ENCODE peak calls at places on chromosome X, in seven cellular contexts. One of them, this sample, is unnamed.

GRCh38 chrX:69285881-69286545 is 120.8 kb upstream of the PJA1 start:
- DNase-seq in GM12865: peak
- DNase-seq in esophagus muscularis mucosa: no peak
- DNase-seq in activated CD4-positive, alpha-beta T cell treated with anti-CD3 and anti-CD28 coated beads for 24 hours: peak
- DNase-seq in Daoy: peak
- DNase-seq in HS-5: no peak
- DNase-seq in left cardiac atrium: peak
- DNase-seq in this sample: peak

GRCh38 chrX:51598899-51599298 is 19.8 kb downstream of the CENPVL3 start:
- DNase-seq in activated CD4-positive, alpha-beta T cell treated with anti-CD3 and anti-CD28 coated beads for 24 hours: no peak
- DNase-seq in Daoy: no peak
- DNase-seq in GM12865: no peak
- DNase-seq in esophagus muscularis mucosa: no peak
- DNase-seq in HS-5: no peak
- DNase-seq in left cardiac atrium: no peak
- DNase-seq in this sample: no peak

GRCh38 chrX:30982467-30982866 is 89.4 kb downstream of the FTHL17 start:
- DNase-seq in GM12865: no peak
- DNase-seq in HS-5: no peak
- DNase-seq in Daoy: no peak
- DNase-seq in esophagus muscularis mucosa: no peak
- DNase-seq in left cardiac atrium: no peak
- DNase-seq in activated CD4-positive, alpha-beta T cell treated with anti-CD3 and anti-CD28 coated beads for 24 hours: no peak
- DNase-seq in this sample: no peak

GRCh38 chrX:94057385-94057784 is 383.4 kb downstream of the FAM133A start:
- DNase-seq in activated CD4-positive, alpha-beta T cell treated with anti-CD3 and anti-CD28 coated beads for 24 hours: no peak
- DNase-seq in HS-5: no peak
- DNase-seq in left cardiac atrium: no peak
- DNase-seq in esophagus muscularis mucosa: no peak
- DNase-seq in GM12865: no peak
- DNase-seq in Daoy: no peak
- DNase-seq in this sample: no peak

GRCh38 chrX:65999563-66000148 is 40.2 kb downstream of the VSIG4 start:
- DNase-seq in left cardiac atrium: no peak
- DNase-seq in HS-5: no peak
- DNase-seq in activated CD4-positive, alpha-beta T cell treated with anti-CD3 and anti-CD28 coated beads for 24 hours: no peak
- DNase-seq in esophagus muscularis mucosa: no peak
- DNase-seq in GM12865: no peak
- DNase-seq in Daoy: no peak
- DNase-seq in this sample: no peak

GRCh38 chrX:53729756-53730155 is 43.2 kb upstream of the HUWE1 start:
- DNase-seq in activated CD4-positive, alpha-beta T cell treated with anti-CD3 and anti-CD28 coated beads for 24 hours: no peak
- DNase-seq in GM12865: no peak
- DNase-seq in left cardiac atrium: no peak
- DNase-seq in HS-5: peak
- DNase-seq in Daoy: no peak
- DNase-seq in esophagus muscularis mucosa: no peak
- DNase-seq in this sample: no peak

GRCh38 chrX:72180539-72180938 is 1.0 kb upstream of the PIN4 start:
- DNase-seq in activated CD4-positive, alpha-beta T cell treated with anti-CD3 and anti-CD28 coated beads for 24 hours: no peak
- DNase-seq in left cardiac atrium: no peak
- DNase-seq in Daoy: no peak
- DNase-seq in HS-5: no peak
- DNase-seq in GM12865: no peak
- DNase-seq in esophagus muscularis mucosa: no peak
- DNase-seq in this sample: no peak

GRCh38 chrX:8868070-8868795 is 67.0 kb upstream of the FAM9A start:
- DNase-seq in Daoy: peak
- DNase-seq in activated CD4-positive, alpha-beta T cell treated with anti-CD3 and anti-CD28 coated beads for 24 hours: no peak
- DNase-seq in GM12865: no peak
- DNase-seq in left cardiac atrium: no peak
- DNase-seq in HS-5: peak
- DNase-seq in esophagus muscularis mucosa: no peak
- DNase-seq in this sample: peak

GRCh38 chrX:101550825-101551767 is 749 bp downstream of the ARMCX1 start:
- DNase-seq in GM12865: no peak
- DNase-seq in HS-5: no peak
- DNase-seq in esophagus muscularis mucosa: no peak
- DNase-seq in Daoy: peak
- DNase-seq in activated CD4-positive, alpha-beta T cell treated with anti-CD3 and anti-CD28 coated beads for 24 hours: no peak
- DNase-seq in left cardiac atrium: peak
- DNase-seq in this sample: no peak

This sample was measured in Calu3.